ENCODE peak calls at places on chromosomes 6 and 20, in four cellular contexts. M is OCI-LY7, D is nephron progenitor cell, C is RWPE2. N is an unnamed sample.

GRCh38 chr6:48087448-48087847 is 23.5 kb downstream of the PTCHD4 start:
- DNase-seq in C (no peak), M (peak), D (no peak), N (no peak)

GRCh38 chr6:26045046-26045938 is 41.9 kb upstream of the HFE start:
- DNase-seq in M (peak), C (no peak), D (no peak), N (peak)

GRCh38 chr20:11585752-11586352 is 331.8 kb upstream of the BTBD3 start:
- DNase-seq in D (no peak), C (no peak), M (no peak), N (no peak)

GRCh38 chr6:139325003-139325600 is 33.3 kb upstream of the TXLNB start:
- DNase-seq in D (no peak), C (no peak), M (peak), N (no peak)

GRCh38 chr6:157537518-157537917 is 156.5 kb downstream of the ZDHHC14 start:
- DNase-seq in M (no peak), C (no peak), D (no peak), N (no peak)

GRCh38 chr6:144234399-144234798 is 50.7 kb upstream of the UTRN start:
- DNase-seq in C (no peak), M (no peak), D (no peak), N (no peak)

GRCh38 chr6:83198486-83199172 is 5.5 kb downstream of the RWDD2A start:
- DNase-seq in C (no peak), D (no peak), M (no peak), N (no peak)

GRCh38 chr6:6614965-6615304 is 26.4 kb downstream of the LY86 start:
- DNase-seq in D (no peak), M (no peak), C (no peak), N (no peak)

GRCh38 chr20:33668087-33668790 is 1.5 kb downstream of the ACTL10 start:
- DNase-seq in C (peak), D (peak), M (peak), N (peak)

GRCh38 chr20:20083796-20084195 is 31.5 kb downstream of the CFAP61 start:
- DNase-seq in D (no peak), C (no peak), M (peak), N (peak)

GRCh38 chr6:110999634-111000270 is 17.9 kb downstream of the RPF2 start:
- DNase-seq in C (no peak), D (no peak), M (peak), N (no peak)

GRCh38 chr6:92496527-92496926 is 922.8 kb downstream of the EPHA7 start:
- DNase-seq in D (no peak), C (no peak), M (no peak), N (no peak)

GRCh38 chr6:78436335-78436734 is 431.0 kb upstream of the IRAK1BP1 start:
- DNase-seq in D (no peak), M (no peak), C (no peak), N (no peak)

GRCh38 chr6:2387445-2387844 is 142.0 kb upstream of the GMDS start:
- DNase-seq in C (no peak), M (no peak), D (no peak), N (no peak)

GRCh38 chr6:144646066-144646800 is 361.1 kb downstream of the UTRN start:
- DNase-seq in C (no peak), D (no peak), M (no peak), N (no peak)

GRCh38 chr6:40874495-40874894 is 164.5 kb downstream of the UNC5CL start:
- DNase-seq in D (no peak), M (peak), C (no peak), N (no peak)

GRCh38 chr20:18585134-18585533 is 2.7 kb upstream of the DTD1 start:
- DNase-seq in M (no peak), C (no peak), D (no peak), N (no peak)

GRCh38 chr6:142542704-142543233 is 241.0 kb downstream of the ADGRG6 start:
- DNase-seq in C (peak), D (no peak), M (no peak), N (no peak)

GRCh38 chr6:80872194-80872950 is 765.9 kb downstream of the BCKDHB start:
- DNase-seq in C (no peak), D (no peak), M (no peak), N (no peak)

GRCh38 chr20:56875052-56875663 is 246.1 kb downstream of the TFAP2C start:
- DNase-seq in D (no peak), C (peak), M (no peak), N (no peak)

DNA sequence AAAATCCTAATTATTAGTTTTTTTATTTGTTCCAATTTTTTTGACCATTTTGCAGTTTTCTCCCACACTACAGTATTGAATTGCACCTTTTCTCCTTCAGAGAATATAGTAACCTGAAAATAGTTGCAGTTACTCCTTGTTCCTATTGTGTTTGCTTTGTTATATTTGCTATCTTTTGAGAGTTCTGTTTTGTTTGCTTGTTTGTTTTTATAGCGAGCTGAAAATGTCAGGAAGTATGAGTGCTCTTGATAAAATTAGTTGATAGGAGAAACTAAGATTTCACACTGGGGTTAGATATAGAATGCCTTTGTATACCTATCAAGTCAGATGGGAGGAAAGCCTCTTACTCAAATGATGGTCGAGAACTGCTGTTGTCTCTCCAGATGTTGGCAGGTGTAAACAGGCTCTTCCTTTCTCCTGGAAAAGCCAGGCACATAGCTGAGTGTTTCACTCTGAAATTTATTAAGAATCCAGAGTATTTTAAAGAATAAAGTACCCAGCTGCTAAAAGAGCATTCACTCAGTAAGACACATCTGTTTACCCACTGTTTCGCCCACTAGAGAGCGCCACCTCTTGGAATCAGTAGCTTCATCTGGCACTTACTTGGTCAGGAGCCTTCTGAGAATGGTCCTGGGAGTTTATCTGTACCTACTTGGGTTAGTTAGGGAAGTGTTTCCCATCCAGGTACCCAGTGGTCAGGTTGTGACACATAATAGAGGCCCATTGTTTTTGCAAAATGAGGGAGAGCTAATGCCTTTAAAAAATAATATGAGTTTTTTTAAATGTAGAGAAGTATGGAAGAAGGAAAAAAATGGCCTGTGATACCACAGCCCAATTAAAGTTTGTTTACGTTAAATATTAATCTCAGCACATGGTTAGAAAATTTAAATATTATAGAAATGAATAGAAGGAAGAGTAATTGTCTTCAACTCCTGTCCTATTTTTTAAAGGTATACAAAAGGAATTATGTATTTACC is 11.2 kb downstream of the NT5DC1 start:
- DNase-seq in D (peak), M (peak), C (no peak), N (no peak)
- TF ChIP-seq CTCF in D (peak), M (peak), C (peak), N (peak)

GRCh38 chr20:50136822-50137599 is 16.5 kb downstream of the PEDS1 start:
- DNase-seq in D (no peak), M (no peak), C (no peak), N (no peak)

GRCh38 chr20:50138120-50138478 is 15.4 kb downstream of the PEDS1 start:
- DNase-seq in D (no peak), C (no peak), M (no peak), N (no peak)

GRCh38 chr20:50141018-50141675 is 12.4 kb downstream of the PEDS1 start:
- DNase-seq in C (no peak), M (no peak), D (no peak), N (no peak)

GRCh38 chr20:50140339-50140859 is 13.1 kb downstream of the PEDS1 start:
- DNase-seq in M (no peak), C (no peak), D (no peak), N (no peak)

DNA sequence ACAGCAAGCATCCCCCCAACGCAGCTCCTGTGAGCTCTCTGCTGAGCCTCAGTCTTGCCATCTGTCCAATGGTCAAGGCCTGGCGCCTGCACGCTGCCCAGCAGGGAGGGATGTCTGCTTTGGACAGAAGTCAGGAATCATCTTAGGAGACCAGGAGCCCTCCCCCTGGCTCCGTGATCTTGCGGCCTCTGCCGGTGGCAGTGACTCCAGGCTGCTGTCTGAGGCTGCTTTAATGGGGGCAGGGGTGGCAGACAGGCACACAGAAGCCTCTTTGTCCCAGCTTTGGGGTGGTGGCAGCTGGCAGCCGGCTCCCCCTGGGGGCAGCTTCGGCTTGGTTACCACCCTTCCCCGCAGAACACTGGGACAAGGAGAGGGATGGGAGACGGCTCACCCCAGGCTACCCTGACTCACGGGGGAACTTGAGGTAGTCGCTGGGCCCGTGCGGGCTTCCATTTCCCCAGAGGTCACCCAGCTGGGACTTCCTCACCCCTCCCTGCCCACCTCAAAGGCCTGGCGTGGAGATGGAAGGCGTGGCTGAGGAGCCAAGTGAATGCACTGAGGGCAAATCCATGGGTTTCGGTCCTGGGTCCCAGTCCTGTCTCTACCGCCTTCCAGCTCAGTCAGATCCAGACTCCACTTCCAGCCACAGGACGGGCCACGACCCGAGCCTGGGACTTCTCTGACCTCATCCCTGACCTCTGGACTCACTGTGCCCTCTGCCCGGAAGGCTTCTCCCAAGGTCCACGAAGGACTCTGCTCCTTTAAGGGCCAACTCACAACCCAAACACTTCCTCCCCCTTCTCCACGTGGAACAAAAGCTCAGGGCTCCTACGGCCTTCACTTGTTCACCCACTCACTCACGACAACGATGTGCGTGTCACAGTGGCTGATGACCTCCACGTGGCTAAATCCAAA is 14.8 kb downstream of the PEDS1 start:
- DNase-seq in C (no peak), D (no peak), M (no peak), N (no peak)
- TF ChIP-seq CTCF in C (peak), D (no peak), M (no peak), N (no peak)

GRCh38 chr20:21703740-21704407 is 1.6 kb upstream of the PAX1 start:
- DNase-seq in M (no peak), C (no peak), D (no peak), N (no peak)

GRCh38 chr20:21701171-21701876 is 4.1 kb upstream of the PAX1 start:
- DNase-seq in D (peak), C (no peak), M (no peak), N (no peak)

GRCh38 chr20:21704408-21705385 is 767 bp upstream of the PAX1 start:
- DNase-seq in M (no peak), D (no peak), C (no peak), N (no peak)

GRCh38 chr20:21702001-21702400 is 3.5 kb upstream of the PAX1 start:
- DNase-seq in C (no peak), M (no peak), D (no peak), N (no peak)

GRCh38 chr20:21702553-21703467 is 2.7 kb upstream of the PAX1 start:
- DNase-seq in C (no peak), D (peak), M (no peak), N (no peak)
- TF ChIP-seq CTCF in C (peak), D (peak), M (peak), N (peak)

GRCh38 chr20:39878809-39879208 is 810.2 kb downstream of the MAFB start:
- DNase-seq in D (no peak), C (no peak), M (no peak), N (no peak)

GRCh38 chr20:39879296-39879695 is 809.7 kb downstream of the MAFB start:
- DNase-seq in M (no peak), C (no peak), D (no peak), N (no peak)

GRCh38 chr20:39877792-39878191 is 811.2 kb downstream of the MAFB start:
- DNase-seq in M (no peak), C (no peak), D (peak), N (no peak)

GRCh38 chr20:39878321-39878720 is 810.7 kb downstream of the MAFB start:
- DNase-seq in C (no peak), D (no peak), M (no peak), N (no peak)

DNA sequence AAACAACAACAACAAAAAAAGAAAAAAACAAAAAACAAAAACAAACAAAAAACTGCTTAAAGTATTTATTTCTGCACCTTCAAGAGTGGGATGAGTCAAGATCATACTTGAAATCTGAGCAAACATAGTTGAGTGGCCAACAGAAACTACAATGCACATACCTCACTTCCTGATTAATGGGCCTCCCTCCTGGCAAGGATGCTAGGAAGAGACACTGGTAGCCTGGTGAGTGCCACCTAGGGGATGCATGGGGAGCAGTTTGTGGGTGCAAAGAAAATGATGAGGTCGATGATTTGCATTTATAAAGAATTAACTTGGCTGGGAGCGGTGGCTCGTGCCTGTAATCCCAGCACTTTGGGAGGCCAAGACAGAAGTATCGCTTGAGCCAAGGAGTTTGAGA is 808.1 kb downstream of the MAFB start:
- DNase-seq in M (no peak), C (no peak), D (no peak), N (no peak)
- TF ChIP-seq CTCF in M (peak), C (peak), D (no peak), N (peak)

GRCh38 chr6:12844284-12845223 is 128.0 kb downstream of the PHACTR1 start:
- DNase-seq in D (no peak), C (no peak), M (peak), N (peak)
- TF ChIP-seq CTCF in D (peak), C (peak), M (peak), N (peak)

GRCh38 chr6:130885392-130886192 is 58.4 kb downstream of the SMLR1 start:
- DNase-seq in D (peak), M (peak), C (no peak), N (peak)
- TF ChIP-seq CTCF in D (peak), M (peak), C (peak), N (peak)

DNA sequence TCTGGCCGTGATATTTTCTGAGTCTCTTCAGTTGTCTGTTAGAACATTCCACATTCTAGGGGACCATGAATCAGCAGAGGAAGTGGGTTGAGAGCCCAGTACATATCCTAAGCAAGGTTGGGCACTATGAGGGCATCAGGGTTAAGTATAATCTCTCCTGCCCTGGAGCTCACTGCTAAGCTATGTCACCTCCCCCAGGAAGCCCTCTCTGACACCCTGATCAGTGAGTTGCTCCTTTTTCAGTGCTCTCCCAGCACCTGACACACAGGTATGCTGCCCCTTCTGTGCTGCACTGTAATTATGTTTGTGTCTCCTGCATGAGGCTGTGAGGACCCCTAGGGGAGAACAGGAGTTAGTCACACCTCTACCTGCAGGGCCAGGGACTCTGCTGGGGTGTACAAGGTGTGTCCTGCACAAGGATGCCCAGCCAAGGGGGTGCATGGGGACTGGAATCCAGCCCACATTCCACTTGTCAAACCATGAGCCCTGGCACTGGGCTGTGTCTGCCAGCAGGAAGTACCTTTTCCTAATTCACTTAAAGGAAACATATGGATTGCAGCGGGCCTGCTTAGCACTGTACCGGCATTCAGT is 3.9 kb downstream of the RAB44 start:
- DNase-seq in D (no peak), M (peak), C (no peak), N (peak)
- TF ChIP-seq CTCF in D (no peak), M (peak), C (peak), N (peak)

DNA sequence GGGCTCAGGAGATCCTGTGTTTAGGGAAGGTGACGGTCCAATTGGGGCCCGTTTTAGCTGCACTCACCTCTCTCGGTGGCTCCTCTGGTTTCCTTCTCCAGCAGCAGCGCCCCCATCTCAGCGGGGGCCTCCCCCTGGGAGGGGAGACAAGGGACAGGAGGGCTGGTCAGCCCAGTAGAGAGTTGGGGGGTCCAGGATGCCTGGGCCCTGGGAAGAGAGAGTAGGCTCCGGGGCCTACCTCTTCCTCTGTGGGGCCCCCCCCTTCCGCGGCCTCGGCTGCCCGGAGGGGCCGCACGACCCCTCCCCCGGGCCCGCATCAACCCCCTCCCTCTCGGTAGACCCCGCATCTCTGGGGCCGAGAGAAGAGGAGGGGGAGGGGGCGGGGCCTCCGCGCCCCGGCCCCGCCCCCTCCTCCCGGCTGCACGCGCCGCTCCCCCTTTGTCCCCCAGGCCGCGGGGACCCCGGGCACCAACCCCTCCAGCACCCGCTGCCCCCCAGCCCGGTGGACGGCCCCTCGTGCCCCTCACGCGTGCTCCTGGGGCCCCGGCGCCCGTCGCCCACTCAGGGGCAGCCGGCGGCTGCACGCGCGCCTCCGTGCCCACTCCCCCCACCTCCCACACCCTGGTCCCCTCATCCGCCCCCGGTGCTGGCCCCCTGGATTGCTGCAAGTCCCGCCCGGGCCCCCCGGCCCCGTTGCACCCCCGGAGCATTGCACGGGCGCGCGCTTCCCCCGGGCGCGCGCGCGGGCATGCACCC is 464 bp downstream of the EHMT2 start:
- DNase-seq in D (peak), M (peak), C (no peak), N (peak)
- TF ChIP-seq CTCF in D (no peak), M (no peak), C (no peak), N (no peak)

DNA sequence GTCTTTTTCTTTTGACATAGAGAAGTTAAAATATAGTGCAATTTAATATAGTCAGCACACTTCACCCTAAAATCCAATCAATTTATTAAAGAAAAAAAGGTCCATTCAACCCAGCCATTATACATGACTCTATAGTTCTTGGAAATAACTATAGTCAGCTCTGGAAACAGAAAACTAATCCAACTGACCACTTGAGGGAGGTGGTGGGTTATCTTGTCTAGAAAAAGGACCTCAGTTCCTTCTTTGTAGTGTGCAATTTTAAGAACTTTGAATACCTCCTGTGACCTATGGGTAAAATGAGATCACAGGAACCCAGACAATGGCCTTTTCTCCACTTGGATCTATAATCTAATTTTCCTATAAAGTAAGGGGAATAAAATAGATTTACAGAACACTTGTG is 163.6 kb upstream of the CENPW start:
- DNase-seq in M (no peak), C (no peak), D (no peak), N (no peak)
- TF ChIP-seq CTCF in M (peak), C (peak), D (peak), N (peak)